ENCODE peak calls at places on chromosomes 4 and X, in seven cellular contexts. H, N, U, I, W, J and D are unnamed samples.

GRCh38 chr4:173498771-173499170 is 31.3 kb downstream of the HAND2 start:
- DNase-seq in H (no peak), N (no peak), U (no peak), I (no peak), W (no peak), J (no peak), D (peak; percentile 75)

GRCh38 chrX:9141496-9141895 is 107.6 kb upstream of the FAM9B start:
- DNase-seq in H (no peak), N (no peak), U (peak; percentile 56), I (no peak), W (no peak), J (no peak), D (peak; percentile 66)

GRCh38 chr4:88958080-88958479 is 98.9 kb downstream of the FAM13A start:
- DNase-seq in H (no peak), N (no peak), U (no peak), I (no peak), W (no peak), J (no peak), D (no peak)

GRCh38 chr4:143438710-143439109 is 74.8 kb upstream of the SMARCA5 start:
- DNase-seq in H (no peak), N (no peak), U (no peak), I (no peak), W (no peak), J (no peak), D (no peak)

GRCh38 chr4:88014506-88014905 is 7.1 kb downstream of the PKD2 start:
- DNase-seq in H (no peak), N (no peak), U (no peak), I (no peak), W (no peak), J (no peak), D (no peak)

GRCh38 chr4:102608190-102608589 is 107.0 kb downstream of the NFKB1 start:
- DNase-seq in H (no peak), N (no peak), U (no peak), I (no peak), W (no peak), J (no peak), D (no peak)

GRCh38 chr4:109199585-109199984 is 102.9 kb downstream of the COL25A1 start:
- DNase-seq in H (no peak), N (no peak), U (no peak), I (no peak), W (no peak), J (no peak), D (no peak)

GRCh38 chr4:24799196-24799543 is 3.8 kb downstream of the SOD3 start:
- DNase-seq in H (no peak), N (no peak), U (no peak), I (no peak), W (no peak), J (no peak), D (no peak)

GRCh38 chr4:100146756-100147155 is 43.5 kb downstream of the DDIT4L start:
- DNase-seq in H (no peak), N (no peak), U (no peak), I (no peak), W (no peak), J (no peak), D (no peak)

GRCh38 chr4:4969298-4969697 is 50.0 kb downstream of the CYTL1 start:
- DNase-seq in H (no peak), N (peak; percentile 89), U (no peak), I (peak; percentile 22), W (no peak), J (peak; percentile 95), D (peak; percentile 61)

GRCh38 chrX:100695302-100695701 is 36.6 kb downstream of the SYTL4 start:
- DNase-seq in H (no peak), N (no peak), U (no peak), I (no peak), W (no peak), J (no peak), D (no peak)

DNA sequence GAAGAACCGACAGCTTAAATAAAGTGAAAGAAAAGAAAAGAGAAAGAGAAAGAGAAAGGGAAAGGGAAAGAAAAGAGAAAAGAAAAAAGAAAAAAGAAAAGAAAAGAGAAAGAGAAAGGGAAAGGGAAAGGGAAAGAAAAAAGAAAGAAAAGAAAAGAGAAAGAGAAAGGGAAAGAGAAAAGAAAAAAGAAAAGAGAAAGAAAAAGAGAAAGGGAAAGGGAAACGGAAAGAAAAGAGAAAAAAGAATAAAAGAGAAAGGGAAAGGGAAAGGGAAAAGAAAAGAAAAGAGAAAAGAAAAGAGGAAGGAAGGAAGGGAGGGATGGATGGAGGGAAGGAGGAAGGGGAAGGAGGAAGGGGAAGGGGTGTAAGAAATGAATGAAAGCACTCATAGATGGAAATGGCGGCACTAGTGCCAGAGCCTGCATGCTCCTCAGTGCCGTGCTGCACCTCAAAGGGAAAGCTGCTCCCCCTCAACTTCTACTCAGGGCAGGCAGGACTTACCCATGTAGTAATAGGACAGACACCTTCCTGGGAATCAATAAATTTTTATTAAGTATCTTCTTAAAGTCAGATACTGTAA is 70.7 kb downstream of the AFAP1 start:
- DNase-seq in H (no peak), N (no peak), U (no peak), I (no peak), W (no peak), J (no peak), D (no peak)
- H3K4me3 ChIP-seq in H (no peak overlapping the region), N (no peak overlapping the region), U (no peak overlapping the region), I (no peak overlapping the region), W (no peak overlapping the region), J (no peak overlapping the region), D (no peak overlapping the region)

GRCh38 chr4:59770865-59771264 is 1429.3 kb upstream of the ADGRL3 start:
- DNase-seq in H (no peak), N (no peak), U (no peak), I (no peak), W (no peak), J (no peak), D (no peak)

GRCh38 chr4:59772740-59773139 is 1427.4 kb upstream of the ADGRL3 start:
- DNase-seq in H (no peak), N (no peak), U (no peak), I (no peak), W (no peak), J (no peak), D (no peak)
- TF ChIP-seq CTCF in H (no peak), N (no peak), U (no peak), I (no peak), W (no peak), J (no peak), D (no peak)

DNA sequence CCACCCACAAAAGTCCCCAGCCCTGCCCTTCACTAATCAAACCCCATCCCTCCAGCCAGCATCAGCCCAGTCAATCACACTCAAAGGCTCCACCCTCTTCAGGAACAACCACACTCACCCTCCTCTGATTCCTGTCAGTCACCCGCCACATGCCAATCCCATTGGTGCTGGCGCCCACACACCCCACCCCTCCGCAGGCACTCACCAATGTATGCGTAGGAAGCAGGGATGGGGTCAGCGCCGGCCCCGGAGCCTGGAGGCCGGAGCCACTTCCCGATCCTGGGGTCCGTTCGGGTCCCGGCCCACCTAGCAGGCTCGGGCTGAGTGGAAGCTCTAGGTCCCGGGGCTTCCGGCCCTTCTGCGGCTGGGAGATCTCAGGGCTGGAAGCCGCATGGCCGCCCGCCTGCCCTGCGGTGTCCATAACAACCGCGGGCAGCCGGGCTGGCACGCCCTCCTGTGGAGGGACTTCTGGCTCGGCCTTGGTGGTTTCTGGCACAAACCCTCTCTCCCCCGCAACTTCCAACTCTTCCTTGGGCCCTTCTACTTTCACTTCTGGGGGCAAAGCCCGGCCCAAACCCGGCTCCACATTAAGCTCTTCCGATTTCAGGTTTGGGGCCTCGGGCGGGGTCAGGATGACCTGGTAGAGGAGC is 7.9 kb upstream of the CFP start:
- DNase-seq in H (peak; percentile 86), N (peak; percentile 68), U (no peak), I (no peak), W (no peak), J (no peak), D (no peak)
- H3K4me3 ChIP-seq in H (peak overlapping the region; percentile 38), N (no peak overlapping the region), U (no peak overlapping the region), I (no peak overlapping the region), W (no peak overlapping the region), J (peak overlapping the region; percentile 7), D (no peak overlapping the region)

GRCh38 chrX:104343408-104344129 is 88.8 kb upstream of the ESX1 start:
- DNase-seq in H (no peak), N (no peak), U (peak; percentile 85), I (peak; percentile 80), W (no peak), J (no peak), D (peak; percentile 78)
- TF ChIP-seq CTCF in H (peak; percentile 40), N (no peak), U (peak; percentile 57), I (peak; percentile 57), W (no peak), J (peak; percentile 10), D (peak; percentile 66)

DNA sequence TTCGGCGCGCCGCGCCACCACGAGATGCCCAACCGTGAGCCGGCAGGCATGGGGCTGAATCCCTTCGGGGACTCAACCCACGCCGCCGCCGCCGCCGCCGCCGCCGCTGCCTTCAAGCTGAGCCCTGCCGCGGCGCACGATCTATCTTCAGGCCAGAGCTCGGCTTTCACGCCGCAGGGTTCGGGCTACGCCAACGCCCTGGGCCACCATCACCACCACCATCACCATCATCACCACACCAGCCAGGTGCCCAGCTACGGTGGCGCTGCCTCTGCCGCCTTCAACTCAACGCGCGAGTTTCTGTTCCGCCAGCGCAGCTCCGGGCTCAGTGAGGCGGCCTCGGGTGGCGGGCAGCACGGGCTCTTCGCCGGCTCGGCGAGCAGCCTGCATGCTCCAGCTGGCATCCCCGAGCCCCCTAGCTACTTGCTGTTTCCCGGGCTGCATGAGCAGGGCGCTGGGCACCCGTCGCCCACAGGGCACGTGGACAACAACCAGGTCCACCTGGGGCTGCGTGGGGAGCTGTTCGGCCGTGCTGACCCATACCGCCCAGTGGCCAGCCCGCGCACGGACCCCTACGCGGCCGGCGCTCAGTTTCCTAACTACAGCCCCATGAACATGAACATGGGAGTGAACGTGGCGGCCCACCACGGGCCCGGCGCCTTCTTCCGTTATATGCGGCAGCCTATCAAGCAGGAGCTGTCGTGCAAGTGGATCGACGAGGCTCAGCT is 983 bp downstream of the ZIC3 start:
- DNase-seq in H (no peak), N (no peak), U (no peak), I (no peak), W (no peak), J (no peak), D (no peak)
- H3K4me3 ChIP-seq in H (peak overlapping the region; percentile 54), N (peak overlapping the region; percentile 70), U (no peak overlapping the region), I (no peak overlapping the region), W (peak overlapping the region; percentile 51), J (peak overlapping the region; percentile 59), D (no peak overlapping the region)

DNA sequence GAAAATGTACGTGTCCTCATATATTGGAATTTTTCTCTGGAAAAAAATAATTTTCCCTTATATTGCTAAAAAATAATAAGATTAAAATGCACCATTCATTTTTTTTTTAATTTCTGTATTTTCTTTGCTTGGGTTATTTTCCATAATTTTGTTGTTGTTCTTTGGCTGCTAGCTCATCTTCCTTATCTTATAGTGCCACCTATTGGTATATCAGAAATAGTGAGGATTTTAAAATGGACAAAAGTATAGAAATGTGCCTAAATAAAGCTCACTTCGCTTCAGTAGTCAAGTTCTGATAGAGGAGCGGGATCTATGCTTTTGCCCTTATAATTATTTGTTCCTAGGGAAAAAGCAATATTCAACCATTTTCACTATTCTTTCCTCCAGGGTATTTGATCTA is 134.8 kb downstream of the NAP1L3 start:
- DNase-seq in H (no peak), N (no peak), U (no peak), I (no peak), W (no peak), J (no peak), D (no peak)
- TF ChIP-seq CTCF in H (no peak), N (peak; percentile 30), U (no peak), I (no peak), W (no peak), J (no peak), D (no peak)